ENCODE peak calls at places on chromosome 12, in ten cellular contexts. J, Q, E, K, T, Y, P, H, Z and W are unnamed samples.

GRCh38 chr12:4246116-4246515 is 27.4 kb upstream of the CCND2 start:
- DNase-seq in J (no peak), Q (no peak), E (no peak), K (no peak), T (no peak), Y (no peak), P (no peak), H (no peak), Z (no peak), W (no peak)

GRCh38 chr12:131093971-131094830 is 140.5 kb downstream of the ADGRD1 start:
- DNase-seq in J (no peak), Q (no peak), E (no peak), K (no peak), T (peak; percentile 12), Y (no peak), P (peak; percentile 7), H (no peak), Z (no peak), W (peak; percentile 9)

GRCh38 chr12:26121841-26122680 is 2.8 kb downstream of the BHLHE41 start:
- DNase-seq in J (peak; percentile 25), Q (no peak), E (peak; percentile 3), K (peak; percentile 50), T (peak; percentile 86), Y (peak; percentile 34), P (no peak), H (no peak), Z (no peak), W (peak; percentile 34)

GRCh38 chr12:132600048-132601032 is 10.0 kb downstream of the LRCOL1 start:
- DNase-seq in J (peak; percentile 36), Q (no peak), E (peak; percentile 16), K (peak; percentile 30), T (peak; percentile 96), Y (peak; percentile 61), P (peak; percentile 57), H (no peak), Z (peak; percentile 73), W (peak; percentile 58)

GRCh38 chr12:105209091-105209490 is 26.9 kb downstream of the APPL2 start:
- DNase-seq in J (no peak), Q (no peak), E (no peak), K (no peak), T (no peak), Y (no peak), P (no peak), H (no peak), Z (no peak), W (no peak)

GRCh38 chr12:126936181-126936851 is 1330.7 kb upstream of the TMEM132C start:
- DNase-seq in J (no peak), Q (no peak), E (no peak), K (no peak), T (no peak), Y (no peak), P (no peak), H (peak; percentile 26), Z (no peak), W (no peak)

GRCh38 chr12:57086951-57087688 is 1.8 kb upstream of the NAB2 start:
- DNase-seq in J (peak; percentile 84), Q (peak; percentile 54), E (peak; percentile 70), K (peak; percentile 93), T (peak; percentile 93), Y (peak; percentile 93), P (peak; percentile 96), H (peak; percentile 83), Z (peak; percentile 94), W (peak; percentile 95)

GRCh38 chr12:101802486-101802885 is 28.3 kb downstream of the GNPTAB start:
- DNase-seq in J (no peak), Q (no peak), E (no peak), K (no peak), T (no peak), Y (no peak), P (no peak), H (no peak), Z (no peak), W (no peak)

GRCh38 chr12:133235401-133236112 is at the start of gene ANHX:
- DNase-seq in J (no peak), Q (no peak), E (no peak), K (no peak), T (no peak), Y (no peak), P (no peak), H (no peak), Z (no peak), W (peak; percentile 53)

GRCh38 chr12:12333407-12333831 is 16.6 kb downstream of the MANSC1 start:
- DNase-seq in J (no peak), Q (no peak), E (no peak), K (peak; percentile 30), T (no peak), Y (peak; percentile 92), P (peak; percentile 72), H (no peak), Z (no peak), W (no peak)

GRCh38 chr12:94305293-94305957 is 154.2 kb downstream of the CEP83 start:
- DNase-seq in J (no peak), Q (no peak), E (no peak), K (no peak), T (no peak), Y (peak; percentile 82), P (no peak), H (no peak), Z (no peak), W (no peak)

GRCh38 chr12:115088995-115089841 is 405.2 kb upstream of the TBX3 start:
- DNase-seq in J (no peak), Q (no peak), E (no peak), K (no peak), T (no peak), Y (no peak), P (no peak), H (no peak), Z (no peak), W (no peak)
- H3K27ac ChIP-seq in J (no peak overlapping the region), Q (no peak overlapping the region), E (no peak overlapping the region), K (no peak overlapping the region), T (no peak overlapping the region), Y (no peak overlapping the region), P (no peak overlapping the region), H (no peak overlapping the region), Z (no peak overlapping the region), W (no peak overlapping the region)

DNA sequence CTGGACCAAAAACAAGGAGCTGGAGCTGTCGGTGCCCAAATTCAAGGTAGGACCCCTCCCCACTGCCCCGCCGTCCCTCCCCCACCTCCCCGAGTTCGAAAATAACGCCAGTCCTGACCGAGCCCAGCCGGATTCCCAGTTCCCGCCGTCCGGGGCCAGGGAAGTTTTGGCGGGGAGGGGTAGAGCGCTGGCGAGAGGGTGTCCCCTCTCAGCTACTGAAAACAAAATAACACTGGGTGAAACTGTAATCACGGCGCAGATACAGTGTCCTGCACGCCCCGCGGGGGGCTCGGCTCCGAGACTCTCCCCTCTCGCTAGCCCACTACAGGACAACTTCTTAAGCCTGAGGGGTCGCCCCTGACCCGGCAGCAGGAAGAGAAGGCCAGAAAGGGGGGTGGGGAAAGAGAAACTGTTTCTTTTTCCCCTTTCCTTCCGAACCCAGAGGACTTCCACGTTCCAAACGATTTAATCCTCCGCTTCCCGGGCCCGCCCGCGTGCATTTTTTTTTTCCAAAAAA is 1.4 kb downstream of the SETD1B start:
- DNase-seq in J (peak; percentile 29), Q (no peak), E (peak; percentile 53), K (peak; percentile 47), T (peak; percentile 77), Y (no peak), P (no peak), H (no peak), Z (no peak), W (no peak)
- H3K27ac ChIP-seq in J (peak overlapping the region; percentile 78), Q (peak overlapping the region; percentile 67), E (peak overlapping the region; percentile 66), K (peak overlapping the region; percentile 81), T (no peak overlapping the region), Y (peak overlapping the region; percentile 94), P (peak overlapping the region; percentile 100), H (peak overlapping the region; percentile 100), Z (peak overlapping the region; percentile 100), W (peak overlapping the region; percentile 100)

DNA sequence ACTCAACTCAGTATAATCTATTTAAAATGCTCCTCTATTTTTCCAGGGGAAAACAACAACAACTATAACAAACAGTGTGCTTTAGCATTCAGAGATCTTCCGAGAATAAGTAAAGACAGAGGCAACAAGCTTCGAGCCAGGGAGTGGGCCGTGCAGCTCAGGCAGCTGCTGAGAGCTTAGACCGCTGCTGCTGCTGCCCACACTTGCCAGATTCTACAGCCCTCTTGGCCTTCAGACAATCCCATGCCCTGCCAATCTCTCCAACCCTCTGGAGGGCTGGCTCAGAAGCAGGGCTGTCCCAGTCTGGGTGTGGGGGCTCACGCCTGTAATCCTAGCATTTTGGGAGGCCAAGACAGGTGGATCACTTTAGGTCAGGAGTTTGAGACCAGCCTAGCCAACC is 23.4 kb upstream of the ELK3 start:
- DNase-seq in J (no peak), Q (no peak), E (no peak), K (no peak), T (no peak), Y (no peak), P (no peak), H (no peak), Z (no peak), W (no peak)
- H3K27ac ChIP-seq in J (no peak overlapping the region), Q (no peak overlapping the region), E (no peak overlapping the region), K (no peak overlapping the region), T (no peak overlapping the region), Y (no peak overlapping the region), P (no peak overlapping the region), H (no peak overlapping the region), Z (no peak overlapping the region), W (no peak overlapping the region)

DNA sequence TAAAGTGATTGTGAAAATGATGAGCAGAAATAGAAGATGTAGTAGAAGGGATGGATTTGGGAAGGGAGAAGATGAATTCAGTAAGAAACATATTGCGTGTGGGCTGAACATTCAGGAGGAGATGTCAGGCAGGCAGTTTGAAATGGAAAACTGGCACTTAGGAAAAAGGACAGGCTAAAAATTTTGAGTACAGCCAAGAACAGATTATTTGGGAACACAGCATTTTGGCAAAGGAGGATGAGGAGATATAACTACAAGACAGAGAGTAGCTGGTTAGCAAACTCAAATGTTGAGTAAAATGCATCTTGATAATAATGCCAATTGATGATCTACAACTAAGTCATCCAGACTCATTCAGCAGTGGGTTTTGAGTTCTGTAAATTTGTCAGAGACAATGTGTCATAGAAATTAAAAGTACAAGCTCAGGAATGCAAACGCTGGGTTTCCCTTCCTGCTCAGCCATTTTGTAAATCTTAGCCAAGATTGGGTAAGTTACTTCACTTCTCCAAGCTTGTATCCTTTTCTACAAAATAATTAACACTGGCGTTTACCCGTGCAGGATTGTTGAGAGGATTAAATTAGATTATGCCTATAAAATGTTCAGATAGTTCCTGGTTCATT is 255.0 kb downstream of the NAV3 start:
- DNase-seq in J (no peak), Q (no peak), E (no peak), K (no peak), T (no peak), Y (peak; percentile 74), P (no peak), H (no peak), Z (no peak), W (no peak)
- H3K27ac ChIP-seq in J (no peak overlapping the region), Q (no peak overlapping the region), E (no peak overlapping the region), K (no peak overlapping the region), T (no peak overlapping the region), Y (no peak overlapping the region), P (no peak overlapping the region), H (no peak overlapping the region), Z (no peak overlapping the region), W (no peak overlapping the region)